ENCODE peak calls at places on chromosomes 5 and 9, in four cellular contexts. X is naive thymus-derived CD8-positive, alpha-beta T cell; U is GM12865; V is iris pigment epithelial cell. I is an unnamed sample.

GRCh38 chr9:95406114-95406513 is 88.6 kb upstream of the FANCC start:
- DNase-seq in U (no peak), X (no peak), V (peak; percentile 67), I (no peak)

GRCh38 chr5:110973510-110973909 is 98.0 kb upstream of the TSLP start:
- DNase-seq in V (no peak), U (no peak), X (no peak), I (no peak)

GRCh38 chr5:154754460-154755360 is 467 bp upstream of the LARP1 start:
- DNase-seq in U (peak; percentile 100), V (peak; percentile 99), X (peak; percentile 99), I (peak; percentile 98)

GRCh38 chr5:111227805-111228204 is 3.6 kb downstream of the CAMK4 start:
- DNase-seq in X (no peak), V (peak; percentile 11), U (peak; percentile 55), I (no peak)

GRCh38 chr9:34267660-34268059 is 61.4 kb downstream of the KIF24 start:
- DNase-seq in V (no peak), X (no peak), U (no peak), I (no peak)

GRCh38 chr9:132797861-132798659 is 80.0 kb downstream of the AK8 start:
- DNase-seq in U (no peak), X (no peak), V (peak; percentile 16), I (no peak)

GRCh38 chr5:137737349-137738256 is 1.7 kb upstream of the KLHL3 start:
- DNase-seq in V (peak; percentile 61), U (peak; percentile 32), X (peak; percentile 80), I (no peak)

GRCh38 chr5:156913719-156914370 is 49.2 kb downstream of the TIMD4 start:
- DNase-seq in X (peak; percentile 53), V (no peak), U (peak; percentile 87), I (peak; percentile 28)

GRCh38 chr9:31210982-31211570 is 1173.4 kb upstream of the ACO1 start:
- DNase-seq in U (no peak), X (peak; percentile 3), V (no peak), I (peak; percentile 3)